ENCODE peak calls at places on chromosomes 1 and 21, in seven cellular contexts. K is adrenal gland, U is endothelial cell, Y is tibial artery, E is natural killer cell, I is IMR-90, A is heart right ventricle. S is an unnamed sample.

GRCh38 chr1:116290085-116290670 is 82.9 kb upstream of the ATP1A1 start:
- DNase-seq in K (peak), U (no peak), Y (no peak), E (no peak), I (no peak), A (no peak), S (no peak)

GRCh38 chr1:230760360-230760827 is 13.2 kb downstream of the CAPN9 start:
- DNase-seq in K (peak), U (no peak), Y (no peak), E (no peak), I (no peak), A (no peak), S (no peak)

GRCh38 chr1:53568540-53568939 is 109.3 kb downstream of the DMRTB1 start:
- DNase-seq in K (no peak), U (no peak), Y (no peak), E (no peak), I (no peak), A (no peak), S (no peak)

GRCh38 chr1:94713472-94714141 is 106.5 kb upstream of the SLC44A3 start:
- DNase-seq in K (peak), U (no peak), Y (peak), E (no peak), I (peak), A (peak), S (no peak)

GRCh38 chr1:98906761-98907301 is 97.8 kb downstream of the PLPPR5 start:
- DNase-seq in K (no peak), U (no peak), Y (no peak), E (no peak), I (no peak), A (no peak), S (no peak)

GRCh38 chr1:208066583-208066982 is 155.7 kb upstream of the CD34 start:
- DNase-seq in K (no peak), U (no peak), Y (no peak), E (no peak), I (no peak), A (no peak), S (no peak)

GRCh38 chr1:78155121-78155520 is 109.4 kb downstream of the GIPC2 start:
- DNase-seq in K (no peak), U (no peak), Y (no peak), E (no peak), I (no peak), A (no peak), S (no peak)

GRCh38 chr1:202589190-202589680 is 121.0 kb downstream of the SYT2 start:
- DNase-seq in K (peak), U (peak), Y (peak), E (no peak), I (peak), A (peak), S (no peak)

GRCh38 chr21:29117372-29117955 is 13.0 kb upstream of the MAP3K7CL start:
- DNase-seq in K (no peak), U (no peak), Y (no peak), E (no peak), I (no peak), A (no peak), S (no peak)

GRCh38 chr21:38661296-38662223 is 144.2 kb upstream of the ETS2 start:
- DNase-seq in K (peak), U (peak), Y (peak), E (no peak), I (peak), A (peak), S (no peak)

GRCh38 chr1:24949331-24949881 is 19.3 kb upstream of the RUNX3 start:
- DNase-seq in K (peak), U (no peak), Y (no peak), E (no peak), I (peak), A (no peak), S (no peak)

GRCh38 chr1:18090636-18091035 is 17.0 kb upstream of the IGSF21 start:
- DNase-seq in K (no peak), U (no peak), Y (no peak), E (no peak), I (no peak), A (no peak), S (no peak)

GRCh38 chr1:211632808-211633522 is 42.5 kb downstream of the NEK2 start:
- DNase-seq in K (peak), U (no peak), Y (no peak), E (no peak), I (peak), A (peak), S (no peak)

GRCh38 chr1:85748120-85748519 is 39.9 kb upstream of the ZNHIT6 start:
- DNase-seq in K (no peak), U (no peak), Y (no peak), E (no peak), I (no peak), A (no peak), S (no peak)

GRCh38 chr1:180040034-180040433 is 85.4 kb downstream of the CEP350 start:
- DNase-seq in K (peak), U (no peak), Y (no peak), E (no peak), I (peak), A (no peak), S (no peak)

GRCh38 chr1:227583354-227583753 is 20.0 kb downstream of the ZNF678 start:
- DNase-seq in K (no peak), U (no peak), Y (no peak), E (no peak), I (no peak), A (no peak), S (no peak)

GRCh38 chr1:3282186-3282585 is 172.3 kb upstream of the ARHGEF16 start:
- DNase-seq in K (no peak), U (no peak), Y (no peak), E (no peak), I (no peak), A (no peak), S (no peak)
- TF ChIP-seq CTCF in K (no peak), U (no peak), Y (no peak), E (no peak), I (no peak), A (no peak), S (no peak)

DNA sequence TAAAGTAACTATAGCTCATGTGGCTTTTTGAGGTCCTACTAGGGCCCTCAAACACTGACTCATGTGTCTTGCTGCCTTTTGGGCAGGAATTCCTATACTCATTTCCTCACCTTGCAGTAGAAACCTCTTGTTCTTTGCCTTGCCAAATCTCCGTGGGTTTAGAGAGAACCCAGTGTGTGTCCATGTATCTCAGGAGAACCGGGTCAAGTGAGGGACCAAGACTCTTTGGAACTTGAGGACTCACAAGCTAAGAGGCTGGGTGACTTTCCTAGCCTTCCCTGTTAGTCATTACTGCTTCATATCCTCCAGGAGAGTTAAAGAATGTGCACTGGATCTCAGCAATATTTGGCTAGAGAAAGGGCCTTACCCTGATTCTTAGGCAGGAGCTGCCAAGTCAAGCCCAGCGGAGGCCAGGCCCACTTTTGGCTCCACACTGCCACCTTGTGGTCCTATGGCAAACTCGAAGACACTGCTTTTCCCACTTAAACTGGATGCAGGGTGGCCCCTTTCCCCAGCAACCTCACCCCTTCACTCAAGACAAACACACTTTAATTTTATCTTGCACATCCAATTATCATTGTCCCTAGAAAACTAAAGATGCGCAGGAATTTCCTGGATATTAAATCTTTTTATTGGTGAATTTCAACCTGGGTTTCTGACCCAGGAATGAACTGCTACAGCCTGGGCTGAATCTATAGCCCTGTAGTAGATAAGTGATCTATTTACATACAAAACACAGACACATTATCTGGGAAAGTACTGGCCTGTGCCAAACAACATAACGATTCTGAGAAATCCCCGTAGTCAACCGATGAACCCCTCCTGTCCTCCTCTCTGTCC is 10.6 kb downstream of the AVPR1B start:
- DNase-seq in K (peak), U (peak), Y (peak), E (peak), I (peak), A (peak), S (peak)
- TF ChIP-seq CTCF in K (peak), U (peak), Y (peak), E (peak), I (peak), A (peak), S (peak)

DNA sequence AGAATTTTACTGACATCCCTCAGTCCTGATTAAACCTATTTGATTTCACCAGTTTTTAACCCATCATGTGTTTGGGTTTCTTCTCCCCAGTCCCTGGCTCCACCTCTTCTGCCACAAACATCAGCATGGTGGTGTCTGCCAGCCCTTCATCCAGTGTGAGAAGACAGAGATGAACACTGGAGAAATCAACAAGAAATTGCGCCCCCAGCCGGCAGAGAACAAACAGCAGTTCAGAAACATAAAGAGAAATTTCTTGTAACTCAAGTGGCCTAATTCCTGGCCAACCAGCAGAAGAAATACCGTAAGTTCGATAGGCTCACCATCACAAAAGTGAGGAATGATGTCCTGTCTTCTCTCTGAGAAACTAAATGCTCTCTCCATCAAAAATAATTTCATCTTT is 18.3 kb downstream of the S100A11 start:
- DNase-seq in K (no peak), U (peak), Y (no peak), E (no peak), I (no peak), A (no peak), S (no peak)
- TF ChIP-seq CTCF in K (no peak), U (peak), Y (no peak), E (no peak), I (peak), A (no peak), S (peak)

GRCh38 chr1:5751171-5751556 is 241.1 kb downstream of the NPHP4 start:
- DNase-seq in K (no peak), U (no peak), Y (no peak), E (no peak), I (no peak), A (no peak), S (no peak)

GRCh38 chr1:5750186-5751170 is 241.7 kb downstream of the NPHP4 start:
- DNase-seq in K (no peak), U (no peak), Y (no peak), E (no peak), I (no peak), A (no peak), S (no peak)

GRCh38 chr1:5752715-5753330 is 239.4 kb downstream of the NPHP4 start:
- DNase-seq in K (no peak), U (no peak), Y (no peak), E (no peak), I (no peak), A (no peak), S (no peak)

GRCh38 chr1:5753431-5754078 is 238.7 kb downstream of the NPHP4 start:
- DNase-seq in K (no peak), U (no peak), Y (no peak), E (no peak), I (no peak), A (no peak), S (no peak)

DNA sequence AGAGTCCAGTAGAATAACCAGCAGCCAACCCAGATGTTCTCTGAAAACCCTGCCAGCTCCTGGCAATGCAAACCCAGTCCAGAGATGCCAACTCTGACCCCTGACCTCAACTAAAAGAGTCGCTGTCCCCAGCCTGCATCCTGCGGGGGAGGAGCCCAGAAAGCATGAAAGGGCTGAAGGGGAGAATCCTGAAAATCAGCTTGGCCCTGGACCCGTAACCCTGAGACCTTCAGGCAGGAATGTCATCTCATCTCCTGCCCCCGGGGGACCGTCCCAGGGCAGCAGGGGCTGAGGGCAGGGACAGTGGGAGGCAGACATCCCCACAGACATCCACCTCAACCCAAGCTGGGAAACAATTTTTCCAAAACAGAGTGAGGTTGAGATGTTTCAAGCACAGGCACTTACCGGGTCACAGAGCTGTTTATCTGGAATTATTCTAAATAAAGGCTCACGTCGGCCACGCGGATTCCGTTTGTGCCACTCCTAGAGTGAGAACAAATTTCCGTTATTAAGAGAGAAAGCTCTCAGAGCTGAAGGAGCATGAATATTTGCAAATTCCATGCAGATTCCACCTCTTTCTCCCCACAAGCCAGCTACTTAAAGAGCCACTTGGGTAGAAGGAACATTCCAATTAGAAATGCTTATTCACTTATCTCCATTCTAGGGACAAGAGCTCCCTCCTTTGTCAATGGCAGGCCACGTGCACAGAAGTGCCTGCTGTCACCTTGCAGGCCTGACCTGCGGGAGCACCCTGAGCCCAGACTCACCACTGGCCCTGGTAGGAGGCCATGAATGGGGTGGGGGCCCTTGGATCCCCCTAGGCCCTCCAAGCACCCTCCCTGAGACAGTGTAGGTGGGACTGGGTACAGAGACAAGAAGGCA is 240.2 kb downstream of the NPHP4 start:
- DNase-seq in K (no peak), U (no peak), Y (no peak), E (no peak), I (no peak), A (no peak), S (no peak)
- TF ChIP-seq CTCF in K (no peak), U (no peak), Y (no peak), E (no peak), I (no peak), A (no peak), S (no peak)

GRCh38 chr1:220455559-220455958 is 72.4 kb upstream of the MARK1 start:
- DNase-seq in K (no peak), U (no peak), Y (no peak), E (no peak), I (no peak), A (no peak), S (no peak)

GRCh38 chr1:220451541-220451940 is 76.4 kb upstream of the MARK1 start:
- DNase-seq in K (no peak), U (no peak), Y (no peak), E (no peak), I (no peak), A (no peak), S (no peak)

GRCh38 chr1:220453371-220453770 is 74.6 kb upstream of the MARK1 start:
- DNase-seq in K (no peak), U (no peak), Y (no peak), E (no peak), I (no peak), A (no peak), S (no peak)

GRCh38 chr1:220450927-220451326 is 77.0 kb upstream of the MARK1 start:
- DNase-seq in K (no peak), U (no peak), Y (no peak), E (no peak), I (no peak), A (no peak), S (no peak)

GRCh38 chr1:220454155-220454777 is 73.7 kb upstream of the MARK1 start:
- DNase-seq in K (no peak), U (no peak), Y (no peak), E (no peak), I (no peak), A (no peak), S (no peak)
- TF ChIP-seq CTCF in K (peak), U (peak), Y (no peak), E (peak), I (no peak), A (peak), S (peak)

GRCh38 chr1:88296227-88297010 is 387.7 kb upstream of the PKN2 start:
- DNase-seq in K (no peak), U (no peak), Y (no peak), E (no peak), I (no peak), A (no peak), S (no peak)

GRCh38 chr1:88289703-88290102 is 394.4 kb upstream of the PKN2 start:
- DNase-seq in K (no peak), U (no peak), Y (no peak), E (no peak), I (no peak), A (no peak), S (no peak)

GRCh38 chr1:88288571-88288970 is 395.5 kb upstream of the PKN2 start:
- DNase-seq in K (no peak), U (no peak), Y (no peak), E (no peak), I (no peak), A (no peak), S (no peak)

GRCh38 chr1:88291902-88292301 is 392.2 kb upstream of the PKN2 start:
- DNase-seq in K (no peak), U (no peak), Y (no peak), E (no peak), I (no peak), A (no peak), S (no peak)

GRCh38 chr1:88293791-88294190 is 390.3 kb upstream of the PKN2 start:
- DNase-seq in K (no peak), U (no peak), Y (no peak), E (no peak), I (no peak), A (no peak), S (no peak)
- TF ChIP-seq CTCF in K (no peak), U (no peak), Y (no peak), E (no peak), I (no peak), A (no peak), S (no peak)

DNA sequence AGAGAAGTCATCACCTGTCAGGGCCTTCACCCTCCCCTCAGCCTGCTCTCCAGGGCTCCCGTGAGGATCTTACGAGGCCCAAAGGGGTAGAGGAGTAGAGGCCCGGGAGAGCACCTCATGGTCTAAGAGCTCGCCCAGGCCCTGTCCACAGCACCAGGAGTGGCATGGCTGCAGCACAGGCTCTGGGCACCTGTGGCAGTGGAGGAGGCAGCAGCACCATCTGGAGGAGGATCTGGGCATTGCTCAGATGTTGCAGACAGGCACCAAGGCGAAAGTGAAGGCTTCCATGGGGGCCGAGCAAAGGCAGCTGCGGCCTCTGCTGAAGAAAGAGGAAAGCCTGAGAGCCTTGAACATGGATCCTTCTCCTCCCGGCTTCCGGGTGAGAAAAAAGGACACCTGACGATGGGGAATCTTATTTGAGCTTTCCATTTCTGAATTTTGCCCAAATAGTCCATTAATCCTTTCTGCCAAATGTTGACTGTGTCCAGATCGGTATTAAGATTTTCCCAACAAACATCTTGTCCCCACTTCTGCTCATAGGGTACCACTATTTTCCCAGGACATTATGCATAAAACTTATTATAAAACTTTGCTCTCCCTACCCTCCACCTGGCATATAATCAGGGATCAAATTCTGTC is 604.7 kb downstream of the PTPRC start:
- DNase-seq in K (peak), U (peak), Y (no peak), E (peak), I (peak), A (peak), S (no peak)
- TF ChIP-seq CTCF in K (peak), U (peak), Y (no peak), E (peak), I (peak), A (peak), S (peak)

S was measured in type B pancreatic cell.